ENCODE peak calls at places on chromosomes 3 and 15, in four cellular contexts. L is mesenchymal stem cell, H is IMR-90, A is neuronal stem cell. N is an unnamed sample.
A peak's percentile ranks its signal among the peaks of the same experiment; 100 is the strongest.

GRCh38 chr3:135235541-135235940 is 440.5 kb downstream of the EPHB1 start:
- DNase-seq in L (no peak), H (no peak), A (no peak), N (no peak)

GRCh38 chr3:22228705-22229104 is 477.7 kb upstream of the ZNF385D start:
- DNase-seq in L (no peak), H (no peak), A (no peak), N (no peak)

GRCh38 chr3:173066044-173066679 is 74.9 kb downstream of the SPATA16 start:
- DNase-seq in L (peak; percentile 76), H (peak; percentile 11), A (no peak), N (no peak)

GRCh38 chr15:99755692-99756409 is 22.6 kb upstream of the LYSMD4 start:
- DNase-seq in L (peak; percentile 70), H (peak; percentile 67), A (peak; percentile 59), N (peak; percentile 78)

GRCh38 chr3:122060044-122060694 is 5.0 kb downstream of the CD86 start:
- DNase-seq in L (no peak), H (no peak), A (no peak), N (no peak)

GRCh38 chr15:65887565-65887964 is 18.3 kb downstream of the RAB11A start:
- DNase-seq in L (no peak), H (no peak), A (no peak), N (no peak)

GRCh38 chr15:63430766-63431451 is 49.3 kb upstream of the CA12 start:
- DNase-seq in L (no peak), H (no peak), A (no peak), N (no peak)

GRCh38 chr3:139355502-139355901 is 11.7 kb downstream of the MRPS22 start:
- DNase-seq in L (peak; percentile 17), H (peak; percentile 56), A (no peak), N (no peak)

GRCh38 chr15:37099321-37100108 is 834 bp downstream of the MEIS2 start:
- DNase-seq in L (peak; percentile 59), H (peak; percentile 34), A (peak; percentile 50), N (peak; percentile 71)

GRCh38 chr3:13051066-13051465 is 22.2 kb downstream of the IQSEC1 start:
- DNase-seq in L (no peak), H (no peak), A (no peak), N (no peak)

GRCh38 chr3:13050446-13050845 is 22.8 kb downstream of the IQSEC1 start:
- DNase-seq in L (no peak), H (no peak), A (no peak), N (no peak)

GRCh38 chr3:13053425-13053824 is 19.8 kb downstream of the IQSEC1 start:
- DNase-seq in L (no peak), H (no peak), A (no peak), N (no peak)

GRCh38 chr3:13051581-13051980 is 21.6 kb downstream of the IQSEC1 start:
- DNase-seq in L (no peak), H (no peak), A (no peak), N (no peak)

GRCh38 chr3:13052191-13052590 is 21.0 kb downstream of the IQSEC1 start:
- DNase-seq in L (no peak), H (no peak), A (no peak), N (no peak)
- H4K91ac ChIP-seq in L (no peak overlapping the region), H (no peak overlapping the region), A (no peak overlapping the region), N (no peak overlapping the region)

DNA sequence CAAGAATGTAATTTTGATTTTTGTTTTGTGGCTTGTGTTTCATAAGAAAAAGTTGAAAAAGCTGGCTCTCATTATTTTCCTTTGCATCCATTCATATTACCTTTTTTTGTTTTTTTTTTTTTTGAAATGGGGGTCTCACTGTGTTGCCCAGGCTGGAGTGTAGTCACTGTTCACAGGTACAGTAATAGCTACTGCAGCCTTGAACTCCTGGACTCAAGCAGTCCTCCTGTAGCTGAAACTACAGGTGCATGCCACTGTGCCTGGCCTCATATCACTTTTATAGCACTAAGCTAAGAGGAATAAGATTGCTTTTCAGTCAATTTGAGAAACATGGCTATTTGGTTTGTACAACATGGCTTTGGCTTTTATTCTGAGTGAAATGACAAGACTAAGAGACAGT is 49.8 kb downstream of the TCF12 start:
- DNase-seq in L (no peak), H (no peak), A (no peak), N (no peak)
- H4K91ac ChIP-seq in L (no peak overlapping the region), H (no peak overlapping the region), A (no peak overlapping the region), N (no peak overlapping the region)

DNA sequence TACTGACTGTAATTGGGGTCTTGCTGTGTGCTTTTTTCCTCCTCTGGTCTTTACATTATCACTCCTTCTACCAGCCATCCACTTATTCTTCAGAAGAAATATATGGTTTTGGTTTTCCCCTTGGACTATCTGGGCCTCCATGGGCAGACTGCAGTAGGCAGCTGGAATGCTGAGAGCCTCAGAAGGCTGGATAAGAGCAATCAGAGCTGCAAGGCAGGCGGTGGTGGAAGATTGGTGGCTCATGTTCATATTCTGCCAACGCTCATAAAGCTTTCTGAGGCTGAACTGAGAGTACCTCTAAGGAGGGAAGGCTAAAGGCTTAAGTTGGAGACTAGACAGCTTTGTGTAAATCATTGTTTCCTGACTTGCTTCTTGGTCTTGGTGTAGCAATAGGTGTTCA is 5.7 kb upstream of the RPLP1 start:
- DNase-seq in L (no peak), H (no peak), A (no peak), N (no peak)
- H4K91ac ChIP-seq in L (no peak overlapping the region), H (no peak overlapping the region), A (no peak overlapping the region), N (no peak overlapping the region)

GRCh38 chr3:82671466-82671865 is 910.0 kb upstream of the GBE1 start:
- DNase-seq in L (no peak), H (no peak), A (no peak), N (no peak)

GRCh38 chr3:82672966-82673365 is 911.5 kb upstream of the GBE1 start:
- DNase-seq in L (no peak), H (no peak), A (no peak), N (no peak)

GRCh38 chr3:82676356-82677026 is 915.0 kb upstream of the GBE1 start:
- DNase-seq in L (no peak), H (no peak), A (no peak), N (no peak)
- H4K91ac ChIP-seq in L (no peak overlapping the region), H (no peak overlapping the region), A (no peak overlapping the region), N (no peak overlapping the region)

DNA sequence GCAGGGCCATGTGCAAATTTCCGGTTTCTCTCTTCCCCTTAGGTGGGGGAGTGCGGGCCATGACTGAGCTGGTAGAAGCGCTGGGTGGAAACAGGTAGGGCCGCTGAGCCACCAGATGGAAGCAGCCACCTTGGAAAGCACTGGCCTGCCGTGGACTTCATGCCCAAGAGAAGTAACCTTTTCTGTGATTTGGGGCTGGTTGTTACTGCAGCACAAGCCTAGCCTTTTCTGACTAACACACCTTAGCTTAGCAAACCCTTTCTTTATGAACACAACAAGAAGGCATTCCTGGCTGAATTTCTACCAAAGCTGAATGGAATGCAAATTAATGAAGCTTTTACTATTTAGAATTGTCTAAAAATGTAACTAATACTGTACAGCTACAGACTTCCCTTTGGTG is 149.6 kb upstream of the UBE2E1 start:
- DNase-seq in L (no peak), H (no peak), A (no peak), N (no peak)
- H4K91ac ChIP-seq in L (no peak overlapping the region), H (no peak overlapping the region), A (no peak overlapping the region), N (no peak overlapping the region)

GRCh38 chr3:183697610-183698317 is at the start of gene YEATS2:
- DNase-seq in L (peak; percentile 44), H (peak; percentile 61), A (peak; percentile 79), N (peak; percentile 69)
- H4K91ac ChIP-seq in L (peak within 1 kb of the TSS; percentile 89), H (peak within 1 kb of the TSS; percentile 83), A (peak within 1 kb of the TSS; percentile 59), N (peak within 1 kb of the TSS; percentile 99)

N was measured in trophoblast cell.